ENCODE peak calls at places on chromosomes 4 and X, in five cellular contexts. D is left lung, G is OCI-LY7, P is PC-9, Y is heart left ventricle. T is an unnamed sample. For H3K9me3, the result is how much of the 10 kb centered on the place peaks cover.

GRCh38 chr4:77618383-77619241 is 13.0 kb downstream of the CXCL13 start:
- DNase-seq in D (no peak), G (peak), P (peak), Y (peak), T (no peak)

GRCh38 chrX:132119283-132119682 is 8.5 kb downstream of the FRMD7 start:
- DNase-seq in D (no peak), G (no peak), P (peak), Y (no peak), T (no peak)

GRCh38 chrX:67543818-67544217 is at the start of gene AR:
- DNase-seq in D (peak), G (no peak), P (no peak), Y (peak), T (peak)

GRCh38 chr4:168711197-168712120 is 214.6 kb downstream of the PALLD start:
- DNase-seq in D (no peak), G (no peak), P (no peak), Y (no peak), T (no peak)

GRCh38 chr4:118898684-118899138 is 10.1 kb downstream of the SYNPO2 start:
- DNase-seq in D (no peak), G (no peak), P (no peak), Y (peak), T (no peak)

GRCh38 chr4:38950159-38950558 is 82.0 kb downstream of the TMEM156 start:
- DNase-seq in D (no peak), G (no peak), P (no peak), Y (no peak), T (no peak)

GRCh38 chr4:128358231-128358902 is 70.8 kb upstream of the PGRMC2 start:
- DNase-seq in D (no peak), G (no peak), P (no peak), Y (peak), T (no peak)

GRCh38 chr4:149781150-149781549 is 34.5 kb downstream of the IQCM start:
- DNase-seq in D (no peak), G (no peak), P (no peak), Y (no peak), T (no peak)

GRCh38 chr4:17059192-17059634 is 160.8 kb upstream of the LDB2 start:
- DNase-seq in D (no peak), G (no peak), P (no peak), Y (peak), T (no peak)

GRCh38 chr4:57462843-57463242 is 352.7 kb upstream of the IGFBP7 start:
- DNase-seq in D (no peak), G (no peak), P (no peak), Y (no peak), T (no peak)

GRCh38 chr4:22030321-22030720 is 81.7 kb upstream of the KCNIP4 start:
- DNase-seq in D (no peak), G (no peak), P (no peak), Y (no peak), T (no peak)

GRCh38 chrX:94751611-94752010 is 1077.6 kb downstream of the FAM133A start:
- DNase-seq in D (no peak), G (no peak), P (no peak), Y (no peak), T (no peak)

GRCh38 chrX:50779694-50780093 is 34.3 kb downstream of the SHROOM4 start:
- DNase-seq in D (no peak), G (no peak), P (no peak), Y (no peak), T (no peak)

GRCh38 chr4:82786794-82787193 is 11.8 kb downstream of the SCD5 start:
- DNase-seq in D (no peak), G (no peak), P (no peak), Y (no peak), T (no peak)

GRCh38 chrX:43939187-43939926 is 33.8 kb downstream of the NDP start:
- DNase-seq in D (no peak), G (no peak), P (no peak), Y (no peak), T (no peak)

GRCh38 chr4:14749910-14750309 is 252.4 kb upstream of the CPEB2 start:
- DNase-seq in D (no peak), G (no peak), P (no peak), Y (peak), T (peak)

GRCh38 chrX:53039239-53039638 is 9.3 kb upstream of the GPR173 start:
- DNase-seq in D (no peak), G (no peak), P (no peak), Y (no peak), T (no peak)

GRCh38 chr4:168674869-168675268 is 178.0 kb downstream of the PALLD start:
- DNase-seq in D (no peak), G (no peak), P (no peak), Y (no peak), T (no peak)

GRCh38 chrX:3262906-3263305 is 83.5 kb downstream of the MXRA5 start:
- DNase-seq in D (no peak), G (no peak), P (no peak), Y (no peak), T (no peak)

GRCh38 chrX:51899741-51900140 is 6.3 kb downstream of the MAGED1 start:
- DNase-seq in D (no peak), G (no peak), P (no peak), Y (no peak), T (no peak)

GRCh38 chr4:14743601-14744000 is 258.7 kb upstream of the CPEB2 start:
- DNase-seq in D (no peak), G (no peak), P (no peak), Y (no peak), T (no peak)

GRCh38 chr4:69773443-69773842 is 13.0 kb upstream of the SULT1B1 start:
- DNase-seq in D (no peak), G (no peak), P (no peak), Y (no peak), T (no peak)

GRCh38 chr4:7944568-7945220 is 5.0 kb upstream of the AFAP1 start:
- DNase-seq in D (no peak), G (no peak), P (no peak), Y (no peak), T (no peak)

GRCh38 chrX:46436744-46437143 is 108.5 kb downstream of the ZNF674 start:
- DNase-seq in D (no peak), G (no peak), P (no peak), Y (no peak), T (no peak)

DNA sequence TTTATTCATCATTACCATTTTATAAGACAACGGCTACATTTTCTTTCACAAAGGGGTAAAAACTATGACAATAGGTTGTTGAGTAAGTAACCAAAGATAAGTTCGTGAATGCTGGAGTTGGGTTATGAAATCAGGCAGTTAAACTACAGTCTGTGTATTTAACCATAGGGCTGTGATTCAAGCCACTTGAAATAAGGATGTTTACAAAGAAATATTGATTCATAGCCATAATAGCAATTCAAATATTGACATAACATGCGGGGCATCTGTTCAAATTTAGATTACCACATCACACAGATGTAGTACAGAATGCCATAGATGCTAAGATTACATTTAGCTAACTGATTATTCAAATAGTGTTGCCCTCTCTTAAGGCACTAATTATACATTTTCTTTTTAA is 364.1 kb downstream of the FSTL5 start:
- DNase-seq in D (no peak), G (no peak), P (peak), Y (no peak), T (no peak)
- H3K9me3 ChIP-seq in D (under half), G (under half), P (under half), Y (under half), T (under half)

GRCh38 chr4:186015212-186015817 is 53.6 kb upstream of the TLR3 start:
- DNase-seq in D (no peak), G (no peak), P (no peak), Y (peak), T (no peak)
- TF ChIP-seq CTCF in D (no peak), G (no peak), P (no peak), Y (peak), T (no peak)

DNA sequence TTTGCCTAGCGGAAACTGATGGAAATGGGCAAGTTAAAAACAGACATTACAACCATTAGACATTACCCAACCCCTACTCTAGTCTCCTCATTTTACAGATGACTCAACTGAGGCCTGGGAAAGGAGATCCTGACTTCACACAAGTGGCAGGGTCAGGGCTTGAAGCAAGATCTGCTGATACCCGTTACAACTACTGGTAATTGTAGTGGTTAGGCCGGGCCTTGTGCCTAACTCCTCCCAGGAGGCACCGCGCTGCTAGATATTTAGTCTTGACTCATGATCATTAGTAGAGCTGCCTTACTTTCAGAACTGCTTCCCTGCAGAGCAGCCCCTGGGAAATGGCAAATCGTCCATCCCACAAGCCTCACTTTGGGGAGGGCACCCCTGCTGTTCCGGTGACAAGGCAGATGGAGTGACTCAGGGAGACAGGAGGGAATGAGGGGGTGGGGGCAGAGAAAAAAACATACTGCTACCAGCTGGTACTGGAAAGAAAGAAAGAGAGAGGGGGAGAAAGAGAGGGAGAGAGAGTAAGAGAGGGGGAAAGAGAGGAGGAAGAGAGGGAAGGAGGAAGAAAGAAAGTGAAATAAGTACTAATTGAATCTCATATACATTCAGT is 12.2 kb downstream of the ARHGEF6 start:
- DNase-seq in D (no peak), G (peak), P (peak), Y (peak), T (peak)
- H3K4me3 ChIP-seq in D (no peak), G (peak), P (no peak), Y (no peak), T (no peak)

GRCh38 chrX:883588-883987 is 253.0 kb downstream of the SHOX start:
- DNase-seq in D (no peak), G (no peak), P (no peak), Y (no peak), T (no peak)

DNA sequence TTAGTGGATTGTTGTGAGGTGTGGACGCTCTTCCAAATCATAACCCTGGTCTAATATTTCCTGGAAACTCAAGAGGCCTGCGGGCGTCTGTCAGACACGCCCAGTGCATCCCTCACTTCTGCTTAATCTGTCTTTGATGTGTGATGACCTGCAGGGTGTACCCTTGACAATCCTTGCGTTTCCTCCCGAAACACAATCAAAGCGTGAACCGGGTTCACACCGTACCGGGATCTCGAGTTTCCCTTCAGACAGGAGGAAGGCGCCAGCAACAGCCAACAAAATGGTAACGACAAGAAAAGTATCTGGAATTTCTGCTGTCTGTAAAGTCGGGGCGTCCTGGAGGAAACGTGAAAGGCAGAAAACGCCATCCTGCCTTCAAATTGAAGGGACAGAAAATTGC is 253.5 kb downstream of the SHOX start:
- DNase-seq in D (no peak), G (no peak), P (no peak), Y (no peak), T (no peak)
- H3K9me3 ChIP-seq in D (under half), G (under half), P (under half), Y (under half), T (under half)

T was measured in lower lobe of right lung.